ENCODE peak calls at places on chromosomes 12 and 14, in four cellular contexts. One of them, this sample, is unnamed.

GRCh38 chr12:48780381-48781025 is 8.4 kb downstream of the ADCY6 start:
- DNase-seq in K562: no peak
- DNase-seq in stomach: no peak
- DNase-seq in ovary: peak; percentile 51
- DNase-seq in this sample: no peak

GRCh38 chr14:59199614-59200013 is 11.1 kb downstream of the DAAM1 start:
- DNase-seq in K562: no peak
- DNase-seq in stomach: no peak
- DNase-seq in ovary: no peak
- DNase-seq in this sample: no peak

GRCh38 chr12:117680311-117680710 is 288.5 kb downstream of the KSR2 start:
- DNase-seq in K562: no peak
- DNase-seq in stomach: no peak
- DNase-seq in ovary: no peak
- DNase-seq in this sample: no peak

GRCh38 chr14:102220031-102220430 is 80.3 kb downstream of the WDR20 start:
- DNase-seq in K562: no peak
- DNase-seq in stomach: no peak
- DNase-seq in ovary: no peak
- DNase-seq in this sample: no peak

GRCh38 chr12:87779016-87779415 is 250.2 kb downstream of the C12orf50 start:
- DNase-seq in K562: no peak
- DNase-seq in stomach: no peak
- DNase-seq in ovary: no peak
- DNase-seq in this sample: no peak

GRCh38 chr14:53567236-53567785 is 389.3 kb downstream of the BMP4 start:
- DNase-seq in K562: no peak
- DNase-seq in stomach: no peak
- DNase-seq in ovary: no peak
- DNase-seq in this sample: no peak

GRCh38 chr12:121826318-121826954 is 22.6 kb downstream of the SETD1B start:
- DNase-seq in K562: no peak
- DNase-seq in stomach: no peak
- DNase-seq in ovary: no peak
- DNase-seq in this sample: no peak

GRCh38 chr12:104457746-104458644 is 1.2 kb downstream of the CHST11 start:
- DNase-seq in K562: peak; percentile 65
- DNase-seq in stomach: peak; percentile 41
- DNase-seq in ovary: peak; percentile 28
- DNase-seq in this sample: no peak

GRCh38 chr14:83975435-83976222 is 1554.3 kb upstream of the FLRT2 start:
- DNase-seq in K562: no peak
- DNase-seq in stomach: no peak
- DNase-seq in ovary: no peak
- DNase-seq in this sample: no peak

GRCh38 chr12:55927588-55928502 is at the start of gene PYM1:
- DNase-seq in K562: peak; percentile 79
- DNase-seq in stomach: peak; percentile 88
- DNase-seq in ovary: peak; percentile 75
- DNase-seq in this sample: peak; percentile 93

GRCh38 chr12:55931317-55931779 is 386 bp downstream of the DGKA start:
- DNase-seq in K562: no peak
- DNase-seq in stomach: no peak
- DNase-seq in ovary: peak; percentile 38
- DNase-seq in this sample: no peak

GRCh38 chr12:55930771-55931316 is at the start of gene DGKA:
- DNase-seq in K562: peak; percentile 57
- DNase-seq in stomach: peak; percentile 45
- DNase-seq in ovary: peak; percentile 40
- DNase-seq in this sample: no peak

GRCh38 chr12:55926738-55927587 is 731 bp downstream of the PYM1 start:
- DNase-seq in K562: peak; percentile 98
- DNase-seq in stomach: peak; percentile 90
- DNase-seq in ovary: peak; percentile 93
- DNase-seq in this sample: peak; percentile 91

DNA sequence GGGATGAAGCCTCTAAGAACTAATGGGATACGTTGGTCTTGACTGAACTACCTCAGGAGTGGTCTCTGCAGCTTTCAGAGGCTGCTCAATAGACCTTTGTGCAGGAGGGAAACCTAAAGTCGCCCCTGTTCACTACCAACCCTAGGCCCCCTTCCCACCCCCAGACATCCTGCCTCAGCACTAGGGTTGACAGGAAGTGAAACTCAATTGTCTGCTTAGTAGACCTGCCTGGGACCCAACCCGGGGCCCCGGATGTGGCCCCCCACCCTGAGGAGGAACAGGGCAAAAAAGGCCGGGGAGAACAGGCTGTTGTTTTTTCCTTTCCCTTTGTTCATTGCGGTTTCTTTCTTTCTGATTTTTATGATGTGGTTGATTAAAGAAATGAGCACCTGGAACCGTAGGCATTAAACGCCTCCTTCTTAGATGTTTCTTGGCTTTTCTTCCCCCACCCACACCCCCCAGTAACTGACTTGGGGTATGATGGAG is 1.6 kb upstream of the DGKA start:
- DNase-seq in K562: no peak
- DNase-seq in stomach: peak; percentile 52
- DNase-seq in ovary: no peak
- DNase-seq in this sample: no peak
- H3K4me1 ChIP-seq in K562: peaks cover 25% of the 10 kb centered on the region
- H3K4me1 ChIP-seq in stomach: peaks cover 61% of the 10 kb centered on the region
- H3K4me1 ChIP-seq in ovary: peaks cover 18% of the 10 kb centered on the region
- H3K4me1 ChIP-seq in this sample: peaks cover 51% of the 10 kb centered on the region

DNA sequence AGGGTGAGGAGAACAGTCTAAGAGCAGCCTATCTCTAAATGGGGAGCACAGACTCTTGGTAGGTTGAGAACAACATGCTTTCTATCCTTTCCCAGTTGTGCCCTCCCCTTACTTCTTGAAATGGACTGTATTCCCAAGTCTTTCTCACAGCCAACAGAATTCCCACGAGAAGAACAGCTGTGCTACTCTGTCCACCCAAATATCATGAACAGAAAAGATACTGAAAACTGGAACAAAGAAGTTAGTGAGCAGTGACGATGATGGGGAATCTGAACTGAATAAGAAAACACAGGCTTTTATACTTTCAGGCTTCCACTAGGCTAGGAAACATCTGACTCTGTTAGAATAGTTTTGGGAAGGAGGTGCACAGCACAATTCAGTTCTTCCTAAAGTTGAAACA is 3.4 kb downstream of the NACA start:
- DNase-seq in K562: no peak
- DNase-seq in stomach: no peak
- DNase-seq in ovary: no peak
- DNase-seq in this sample: no peak
- H3K4me1 ChIP-seq in K562: peaks cover 28% of the 10 kb centered on the region
- H3K4me1 ChIP-seq in stomach: peaks cover 87% of the 10 kb centered on the region
- H3K4me1 ChIP-seq in ovary: peaks cover 20% of the 10 kb centered on the region
- H3K4me1 ChIP-seq in this sample: no peaks in the 10 kb centered on the region

GRCh38 chr14:21261824-21262223 is 7.4 kb downstream of the HNRNPC start:
- DNase-seq in K562: no peak
- DNase-seq in stomach: no peak
- DNase-seq in ovary: no peak
- DNase-seq in this sample: no peak

GRCh38 chr14:21264025-21264801 is 5.0 kb downstream of the HNRNPC start:
- DNase-seq in K562: no peak
- DNase-seq in stomach: no peak
- DNase-seq in ovary: no peak
- DNase-seq in this sample: no peak

GRCh38 chr14:21262410-21262809 is 6.8 kb downstream of the HNRNPC start:
- DNase-seq in K562: no peak
- DNase-seq in stomach: no peak
- DNase-seq in ovary: no peak
- DNase-seq in this sample: no peak

GRCh38 chr14:21267431-21267845 is 1.8 kb downstream of the HNRNPC start:
- DNase-seq in K562: no peak
- DNase-seq in stomach: no peak
- DNase-seq in ovary: no peak
- DNase-seq in this sample: no peak

DNA sequence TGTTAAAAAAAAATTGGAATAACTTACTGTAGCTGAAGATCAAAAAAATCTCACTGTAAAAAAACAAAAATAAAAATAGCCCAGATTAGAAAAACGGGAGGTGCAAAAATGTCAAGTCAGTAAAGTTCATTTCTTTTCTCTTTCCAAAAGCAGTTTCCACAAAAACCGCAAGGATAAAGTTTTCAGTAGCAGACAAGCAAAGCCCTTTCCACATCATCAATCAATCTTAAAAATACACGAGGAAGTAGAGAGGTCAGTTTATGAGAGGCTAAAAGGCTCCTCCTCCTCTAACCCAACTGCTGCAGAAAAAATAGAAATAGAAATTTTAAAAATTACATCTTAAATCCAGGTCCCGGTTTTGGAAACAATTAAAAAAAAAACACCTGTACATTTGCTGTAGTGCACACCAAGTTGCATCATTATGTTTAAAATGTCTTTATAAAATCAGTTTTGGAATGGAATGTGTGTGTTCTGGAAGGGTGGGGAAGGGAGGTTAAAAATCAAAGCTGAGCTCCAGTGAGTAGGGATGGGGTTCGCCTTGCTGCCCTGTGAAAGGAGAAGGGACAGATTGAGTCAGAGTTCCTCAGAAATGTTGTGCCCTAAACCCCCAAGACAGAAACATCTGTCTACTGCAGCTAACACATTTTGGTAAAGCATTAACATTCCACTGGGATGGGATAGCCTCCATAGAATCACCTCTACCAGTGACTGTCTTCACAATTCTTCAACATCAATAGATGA is 5.8 kb downstream of the HNRNPC start:
- DNase-seq in K562: peak; percentile 12
- DNase-seq in stomach: no peak
- DNase-seq in ovary: no peak
- DNase-seq in this sample: no peak
- H3K4me1 ChIP-seq in K562: peaks cover 17% of the 10 kb centered on the region
- H3K4me1 ChIP-seq in stomach: peaks cover 65% of the 10 kb centered on the region
- H3K4me1 ChIP-seq in ovary: peaks cover 8% of the 10 kb centered on the region
- H3K4me1 ChIP-seq in this sample: no peaks in the 10 kb centered on the region

GRCh38 chr12:54663603-54664002 is 15.4 kb upstream of the DCD start:
- DNase-seq in K562: no peak
- DNase-seq in stomach: no peak
- DNase-seq in ovary: no peak
- DNase-seq in this sample: no peak
- H3K4me1 ChIP-seq in K562: no peaks in the 10 kb centered on the region
- H3K4me1 ChIP-seq in stomach: no peaks in the 10 kb centered on the region
- H3K4me1 ChIP-seq in ovary: no peaks in the 10 kb centered on the region
- H3K4me1 ChIP-seq in this sample: no peaks in the 10 kb centered on the region

GRCh38 chr12:6198556-6198955 is 1.6 kb upstream of the CD9 start:
- DNase-seq in K562: no peak
- DNase-seq in stomach: no peak
- DNase-seq in ovary: no peak
- DNase-seq in this sample: no peak
- H3K4me1 ChIP-seq in K562: peaks cover 15% of the 10 kb centered on the region
- H3K4me1 ChIP-seq in stomach: peaks cover 55% of the 10 kb centered on the region
- H3K4me1 ChIP-seq in ovary: peaks cover 6% of the 10 kb centered on the region
- H3K4me1 ChIP-seq in this sample: no peaks in the 10 kb centered on the region

GRCh38 chr14:100591453-100592371 is 4.5 kb upstream of the BEGAIN start:
- DNase-seq in K562: no peak
- DNase-seq in stomach: no peak
- DNase-seq in ovary: no peak
- DNase-seq in this sample: no peak

GRCh38 chr14:100590726-100591452 is 3.7 kb upstream of the BEGAIN start:
- DNase-seq in K562: no peak
- DNase-seq in stomach: no peak
- DNase-seq in ovary: no peak
- DNase-seq in this sample: no peak

GRCh38 chr14:100593751-100594624 is 6.8 kb upstream of the BEGAIN start:
- DNase-seq in K562: no peak
- DNase-seq in stomach: no peak
- DNase-seq in ovary: no peak
- DNase-seq in this sample: no peak

GRCh38 chr14:100592972-100593371 is 5.8 kb upstream of the BEGAIN start:
- DNase-seq in K562: no peak
- DNase-seq in stomach: no peak
- DNase-seq in ovary: no peak
- DNase-seq in this sample: no peak

DNA sequence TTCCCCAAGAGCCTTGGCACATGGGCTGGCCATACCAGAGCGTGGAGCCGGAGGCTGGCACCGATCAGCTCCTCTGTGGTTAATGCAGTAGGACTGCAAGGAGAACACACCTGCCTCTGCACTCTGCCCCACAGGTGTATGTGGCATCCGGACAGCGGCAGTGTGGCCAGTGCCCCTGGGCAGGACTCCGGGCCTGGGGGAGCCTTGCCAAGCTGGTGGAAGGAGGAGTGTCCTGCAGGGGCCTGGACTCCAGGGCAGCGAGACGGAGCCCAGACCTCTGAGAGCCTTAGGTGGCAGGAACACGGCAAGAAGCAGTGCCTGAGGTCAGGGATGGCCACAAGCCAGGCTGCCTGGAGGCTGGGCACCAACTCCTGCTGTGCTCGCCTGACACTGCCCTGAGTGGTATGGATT is 5.2 kb upstream of the BEGAIN start:
- DNase-seq in K562: no peak
- DNase-seq in stomach: no peak
- DNase-seq in ovary: no peak
- DNase-seq in this sample: no peak
- H3K4me1 ChIP-seq in K562: peaks cover 8% of the 10 kb centered on the region
- H3K4me1 ChIP-seq in stomach: no peaks in the 10 kb centered on the region
- H3K4me1 ChIP-seq in ovary: no peaks in the 10 kb centered on the region
- H3K4me1 ChIP-seq in this sample: peaks cover 8% of the 10 kb centered on the region

GRCh38 chr14:104973215-104974145 is 4.7 kb downstream of the AHNAK2 start:
- DNase-seq in K562: no peak
- DNase-seq in stomach: peak; percentile 84
- DNase-seq in ovary: peak; percentile 82
- DNase-seq in this sample: peak; percentile 92

GRCh38 chr14:104974146-104974541 is 4.0 kb downstream of the AHNAK2 start:
- DNase-seq in K562: no peak
- DNase-seq in stomach: no peak
- DNase-seq in ovary: no peak
- DNase-seq in this sample: no peak

GRCh38 chr14:104975481-104976197 is 2.5 kb downstream of the AHNAK2 start:
- DNase-seq in K562: no peak
- DNase-seq in stomach: no peak
- DNase-seq in ovary: no peak
- DNase-seq in this sample: no peak

GRCh38 chr14:104976198-104977007 is 1.8 kb downstream of the AHNAK2 start:
- DNase-seq in K562: peak; percentile 64
- DNase-seq in stomach: peak; percentile 91
- DNase-seq in ovary: peak; percentile 72
- DNase-seq in this sample: peak; percentile 86

GRCh38 chr14:104974665-104975390 is 3.3 kb downstream of the AHNAK2 start:
- DNase-seq in K562: no peak
- DNase-seq in stomach: no peak
- DNase-seq in ovary: peak; percentile 24
- DNase-seq in this sample: no peak
- H3K4me1 ChIP-seq in K562: peaks cover 81% of the 10 kb centered on the region
- H3K4me1 ChIP-seq in stomach: peaks cover 88% of the 10 kb centered on the region
- H3K4me1 ChIP-seq in ovary: peaks cover 29% of the 10 kb centered on the region
- H3K4me1 ChIP-seq in this sample: no peaks in the 10 kb centered on the region

DNA sequence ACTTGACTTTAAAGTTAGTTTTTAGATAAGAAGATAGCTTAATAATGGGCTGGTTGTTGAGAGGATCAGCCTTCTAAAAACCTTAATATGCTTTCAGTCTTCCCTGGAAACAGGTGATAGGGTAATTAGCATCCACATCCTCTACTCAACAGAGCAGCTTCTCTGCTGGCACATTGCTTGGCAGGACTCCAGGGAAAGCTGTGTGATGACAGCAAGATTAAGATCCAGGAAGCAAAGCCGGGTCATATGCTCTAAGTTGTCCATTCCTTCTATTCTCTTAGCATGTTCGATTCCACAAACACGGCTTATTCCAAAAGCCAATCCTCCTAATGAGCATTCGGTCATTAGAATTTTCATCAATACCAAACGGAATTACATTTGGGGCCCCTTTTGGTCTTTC is 87.0 kb downstream of the HMGA2 start:
- DNase-seq in K562: no peak
- DNase-seq in stomach: no peak
- DNase-seq in ovary: no peak
- DNase-seq in this sample: no peak
- H3K4me1 ChIP-seq in K562: no peaks in the 10 kb centered on the region
- H3K4me1 ChIP-seq in stomach: no peaks in the 10 kb centered on the region
- H3K4me1 ChIP-seq in ovary: no peaks in the 10 kb centered on the region
- H3K4me1 ChIP-seq in this sample: no peaks in the 10 kb centered on the region